ENCODE peak calls at places on chromosomes 3 and 15, in nine cellular contexts. One of them, this sample, is unnamed.

GRCh38 chr3:79661866-79662265 is 105.9 kb downstream of the ROBO1 start:
- DNase-seq in left ventricle myocardium superior: no peak
- DNase-seq in stomach: no peak
- DNase-seq in anterior cingulate cortex: no peak
- DNase-seq in activated naive CD8-positive, alpha-beta T cell treated with anti-CD3 and anti-CD28 coated beads, Interleukin-2, amount 50 U/mL, for 24 hours: no peak
- DNase-seq in stimulated activated CD4-positive, alpha-beta T cell treated with anti-CD3 and anti-CD28 coated beads, Interleukin-4, amount 100 ng/mL, for 1 hour: no peak
- DNase-seq in NCI-H460: no peak
- DNase-seq in HTR-8/SVneo: no peak
- DNase-seq in iPS DF 6.9: no peak
- DNase-seq in this sample: no peak

GRCh38 chr15:88624156-88624970 is 3.2 kb downstream of the AEN start:
- DNase-seq in activated naive CD8-positive, alpha-beta T cell treated with anti-CD3 and anti-CD28 coated beads, Interleukin-2, amount 50 U/mL, for 24 hours: no peak
- DNase-seq in iPS DF 6.9: no peak
- DNase-seq in stimulated activated CD4-positive, alpha-beta T cell treated with anti-CD3 and anti-CD28 coated beads, Interleukin-4, amount 100 ng/mL, for 1 hour: no peak
- DNase-seq in HTR-8/SVneo: peak
- DNase-seq in stomach: no peak
- DNase-seq in left ventricle myocardium superior: no peak
- DNase-seq in anterior cingulate cortex: peak
- DNase-seq in NCI-H460: no peak
- DNase-seq in this sample: no peak

GRCh38 chr15:101410612-101411011 is 78.9 kb downstream of the PCSK6 start:
- DNase-seq in left ventricle myocardium superior: no peak
- DNase-seq in iPS DF 6.9: no peak
- DNase-seq in HTR-8/SVneo: no peak
- DNase-seq in activated naive CD8-positive, alpha-beta T cell treated with anti-CD3 and anti-CD28 coated beads, Interleukin-2, amount 50 U/mL, for 24 hours: no peak
- DNase-seq in NCI-H460: no peak
- DNase-seq in stimulated activated CD4-positive, alpha-beta T cell treated with anti-CD3 and anti-CD28 coated beads, Interleukin-4, amount 100 ng/mL, for 1 hour: no peak
- DNase-seq in anterior cingulate cortex: no peak
- DNase-seq in stomach: peak
- DNase-seq in this sample: no peak

GRCh38 chr3:125692361-125692760 is 97.1 kb upstream of the OSBPL11 start:
- DNase-seq in iPS DF 6.9: no peak
- DNase-seq in stimulated activated CD4-positive, alpha-beta T cell treated with anti-CD3 and anti-CD28 coated beads, Interleukin-4, amount 100 ng/mL, for 1 hour: no peak
- DNase-seq in stomach: no peak
- DNase-seq in left ventricle myocardium superior: no peak
- DNase-seq in NCI-H460: no peak
- DNase-seq in anterior cingulate cortex: no peak
- DNase-seq in HTR-8/SVneo: no peak
- DNase-seq in activated naive CD8-positive, alpha-beta T cell treated with anti-CD3 and anti-CD28 coated beads, Interleukin-2, amount 50 U/mL, for 24 hours: no peak
- DNase-seq in this sample: no peak

GRCh38 chr3:36372534-36372935 is 7.8 kb upstream of the STAC start:
- DNase-seq in anterior cingulate cortex: no peak
- DNase-seq in NCI-H460: no peak
- DNase-seq in left ventricle myocardium superior: no peak
- DNase-seq in stomach: no peak
- DNase-seq in activated naive CD8-positive, alpha-beta T cell treated with anti-CD3 and anti-CD28 coated beads, Interleukin-2, amount 50 U/mL, for 24 hours: no peak
- DNase-seq in HTR-8/SVneo: no peak
- DNase-seq in stimulated activated CD4-positive, alpha-beta T cell treated with anti-CD3 and anti-CD28 coated beads, Interleukin-4, amount 100 ng/mL, for 1 hour: no peak
- DNase-seq in iPS DF 6.9: no peak
- DNase-seq in this sample: no peak

GRCh38 chr15:47813985-47814384 is 96.7 kb downstream of the SEMA6D start:
- DNase-seq in anterior cingulate cortex: no peak
- DNase-seq in NCI-H460: no peak
- DNase-seq in HTR-8/SVneo: no peak
- DNase-seq in activated naive CD8-positive, alpha-beta T cell treated with anti-CD3 and anti-CD28 coated beads, Interleukin-2, amount 50 U/mL, for 24 hours: no peak
- DNase-seq in iPS DF 6.9: no peak
- DNase-seq in left ventricle myocardium superior: no peak
- DNase-seq in stomach: no peak
- DNase-seq in stimulated activated CD4-positive, alpha-beta T cell treated with anti-CD3 and anti-CD28 coated beads, Interleukin-4, amount 100 ng/mL, for 1 hour: no peak
- DNase-seq in this sample: no peak

GRCh38 chr3:125143982-125144652 is 68.4 kb downstream of the SLC12A8 start:
- DNase-seq in stimulated activated CD4-positive, alpha-beta T cell treated with anti-CD3 and anti-CD28 coated beads, Interleukin-4, amount 100 ng/mL, for 1 hour: no peak
- DNase-seq in HTR-8/SVneo: no peak
- DNase-seq in anterior cingulate cortex: no peak
- DNase-seq in left ventricle myocardium superior: peak
- DNase-seq in iPS DF 6.9: no peak
- DNase-seq in stomach: no peak
- DNase-seq in NCI-H460: no peak
- DNase-seq in activated naive CD8-positive, alpha-beta T cell treated with anti-CD3 and anti-CD28 coated beads, Interleukin-2, amount 50 U/mL, for 24 hours: no peak
- DNase-seq in this sample: peak

GRCh38 chr3:11346416-11346815 is 74.2 kb downstream of the ATG7 start:
- DNase-seq in stimulated activated CD4-positive, alpha-beta T cell treated with anti-CD3 and anti-CD28 coated beads, Interleukin-4, amount 100 ng/mL, for 1 hour: no peak
- DNase-seq in left ventricle myocardium superior: no peak
- DNase-seq in iPS DF 6.9: no peak
- DNase-seq in activated naive CD8-positive, alpha-beta T cell treated with anti-CD3 and anti-CD28 coated beads, Interleukin-2, amount 50 U/mL, for 24 hours: no peak
- DNase-seq in HTR-8/SVneo: no peak
- DNase-seq in anterior cingulate cortex: no peak
- DNase-seq in stomach: no peak
- DNase-seq in NCI-H460: no peak
- DNase-seq in this sample: no peak